ENCODE peak calls at places on chromosomes 4 and X, in six cellular contexts. I is left lung, P is right lobe of liver, A is endodermal cell, U is cardiac fibroblast, G is lower leg skin. M is an unnamed sample.

GRCh38 chr4:93764647-93765246 is 63.8 kb upstream of the ATOH1 start:
- DNase-seq in I (no peak), P (no peak), A (no peak), U (peak), G (peak), M (peak)

GRCh38 chrX:70001269-70001668 is 48.5 kb downstream of the AWAT2 start:
- DNase-seq in I (no peak), P (no peak), A (no peak), U (peak), G (no peak), M (no peak)

GRCh38 chr4:6331018-6331417 is 61.4 kb downstream of the WFS1 start:
- DNase-seq in I (no peak), P (no peak), A (peak), U (peak), G (no peak), M (no peak)

GRCh38 chr4:137610960-137611359 is 78.7 kb upstream of the PCDH18 start:
- DNase-seq in I (no peak), P (no peak), A (peak), U (peak), G (no peak), M (no peak)

GRCh38 chr4:164177753-164178152 is 576.2 kb upstream of the SMIM31 start:
- DNase-seq in I (no peak), P (no peak), A (no peak), U (no peak), G (no peak), M (no peak)

GRCh38 chrX:129145898-129146297 is 377.4 kb downstream of the SMARCA1 start:
- DNase-seq in I (no peak), P (no peak), A (no peak), U (no peak), G (no peak), M (no peak)

GRCh38 chr4:64738240-64738639 is 329.0 kb upstream of the TECRL start:
- DNase-seq in I (no peak), P (no peak), A (no peak), U (no peak), G (no peak), M (no peak)

GRCh38 chr4:174538123-174538875 is 16.0 kb upstream of the HPGD start:
- DNase-seq in I (no peak), P (no peak), A (no peak), U (no peak), G (no peak), M (no peak)

GRCh38 chrX:110021180-110022022 is 18.5 kb downstream of the TMEM164 start:
- DNase-seq in I (no peak), P (no peak), A (no peak), U (peak), G (no peak), M (no peak)

GRCh38 chr4:121307441-121308327 is 73.1 kb downstream of the QRFPR start:
- DNase-seq in I (no peak), P (no peak), A (peak), U (peak), G (no peak), M (peak)

GRCh38 chrX:63932907-63933306 is 147.9 kb upstream of the ARHGEF9 start:
- DNase-seq in I (no peak), P (no peak), A (no peak), U (no peak), G (no peak), M (no peak)

GRCh38 chr4:53688186-53688790 is 97.0 kb upstream of the LNX1 start:
- DNase-seq in I (peak), P (no peak), A (no peak), U (peak), G (no peak), M (no peak)

GRCh38 chr4:38774181-38774580 is 8.6 kb downstream of the TLR10 start:
- DNase-seq in I (no peak), P (no peak), A (no peak), U (peak), G (no peak), M (no peak)

GRCh38 chr4:57157611-57158137 is 47.5 kb upstream of the IGFBP7 start:
- DNase-seq in I (no peak), P (no peak), A (no peak), U (no peak), G (no peak), M (no peak)

GRCh38 chr4:56976283-56976877 is 1.0 kb downstream of the NOA1 start:
- DNase-seq in I (peak), P (no peak), A (no peak), U (no peak), G (no peak), M (no peak)

GRCh38 chr4:128812360-128812958 is 3.0 kb downstream of the JADE1 start:
- DNase-seq in I (no peak), P (peak), A (peak), U (peak), G (peak), M (no peak)

GRCh38 chr4:173231916-173232315 is 63.3 kb downstream of the GALNT7 start:
- DNase-seq in I (no peak), P (no peak), A (no peak), U (peak), G (no peak), M (no peak)

GRCh38 chr4:40721730-40722171 is 28.0 kb upstream of the NSUN7 start:
- DNase-seq in I (no peak), P (no peak), A (no peak), U (no peak), G (no peak), M (no peak)

GRCh38 chrX:12372111-12372510 is 233.8 kb downstream of the FRMPD4 start:
- DNase-seq in I (no peak), P (no peak), A (peak), U (peak), G (no peak), M (no peak)

GRCh38 chr4:7295201-7295916 is 103.0 kb downstream of the SORCS2 start:
- DNase-seq in I (peak), P (no peak), A (no peak), U (peak), G (no peak), M (no peak)

GRCh38 chrX:154458116-154458953 is at the start of gene PLXNA3:
- DNase-seq in I (no peak), P (peak), A (peak), U (peak), G (no peak), M (no peak)

GRCh38 chrX:154460326-154460725 is 2.2 kb downstream of the PLXNA3 start:
- DNase-seq in I (no peak), P (no peak), A (no peak), U (no peak), G (no peak), M (no peak)

GRCh38 chrX:154458954-154459829 is 1.1 kb downstream of the PLXNA3 start:
- DNase-seq in I (no peak), P (no peak), A (peak), U (no peak), G (no peak), M (no peak)

GRCh38 chrX:154457491-154458115 is 478 bp upstream of the PLXNA3 start:
- DNase-seq in I (peak), P (peak), A (peak), U (peak), G (no peak), M (no peak)

GRCh38 chrX:154459843-154460242 is 1.8 kb downstream of the PLXNA3 start:
- DNase-seq in I (no peak), P (no peak), A (no peak), U (no peak), G (no peak), M (no peak)
- H3K4me3 ChIP-seq in I (peak), P (no peak), A (peak), U (peak), G (no peak), M (no peak)

GRCh38 chr4:80986021-80986420 is 44.5 kb upstream of the BMP3 start:
- DNase-seq in I (no peak), P (no peak), A (no peak), U (no peak), G (no peak), M (no peak)

GRCh38 chr4:80990851-80991250 is 39.7 kb upstream of the BMP3 start:
- DNase-seq in I (no peak), P (no peak), A (peak), U (no peak), G (no peak), M (no peak)

GRCh38 chr4:80989921-80990544 is 40.5 kb upstream of the BMP3 start:
- DNase-seq in I (no peak), P (no peak), A (peak), U (peak), G (peak), M (peak)
- TF ChIP-seq CTCF in I (peak), P (peak), A (peak), U (peak), G (no peak), M (peak)

DNA sequence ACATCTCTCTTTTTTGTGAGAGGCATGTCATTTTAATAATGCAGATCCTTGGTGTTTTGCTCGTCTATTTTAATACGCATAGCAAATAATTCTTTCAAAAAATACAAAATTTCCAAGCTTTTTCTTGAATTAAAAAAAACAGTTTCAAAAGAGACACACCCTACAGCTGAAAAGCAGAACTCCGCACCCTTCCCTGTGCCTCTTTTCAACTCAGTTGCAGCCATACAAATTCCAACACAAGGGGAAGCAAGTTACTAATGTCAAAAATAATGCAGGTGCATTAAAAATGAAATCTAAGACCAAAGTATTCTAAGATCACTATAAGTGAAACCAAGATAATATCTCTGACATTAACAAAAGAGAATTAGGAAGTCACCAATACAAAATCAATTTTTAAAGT is 66.6 kb downstream of the NR3C2 start:
- DNase-seq in I (no peak), P (no peak), A (no peak), U (no peak), G (no peak), M (no peak)
- H3K4me3 ChIP-seq in I (peak), P (no peak), A (no peak), U (no peak), G (no peak), M (no peak)

DNA sequence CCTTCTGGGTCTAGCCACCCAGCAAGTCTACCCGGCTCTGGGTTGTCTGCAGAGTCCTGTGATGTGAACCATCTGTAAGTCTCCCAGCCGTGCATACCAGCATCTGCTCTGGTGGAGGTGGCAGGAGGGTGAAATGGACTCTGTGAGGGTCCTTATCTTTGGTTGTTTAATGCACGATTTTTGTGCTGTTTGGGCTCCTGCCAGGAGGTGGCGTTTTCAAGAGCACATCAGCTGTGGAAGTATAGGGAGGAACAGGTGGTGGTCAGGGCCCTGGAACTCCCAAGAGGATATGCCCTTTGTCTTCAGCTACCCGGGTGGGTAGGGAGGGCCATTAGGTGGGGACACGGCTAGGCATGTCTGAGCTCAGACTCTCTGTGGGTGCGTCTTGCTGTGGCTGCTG is 66.5 kb upstream of the ZFP42 start:
- DNase-seq in I (no peak), P (no peak), A (peak), U (no peak), G (no peak), M (no peak)
- TF ChIP-seq CTCF in I (no peak), P (no peak), A (peak), U (peak), G (no peak), M (no peak)

GRCh38 chr4:168409089-168409801 is 71.0 kb downstream of the DDX60L start:
- DNase-seq in I (no peak), P (no peak), A (no peak), U (peak), G (no peak), M (peak)
- H3K4me3 ChIP-seq in I (no peak), P (no peak), A (no peak), U (no peak), G (no peak), M (no peak)

M was measured in LNCaP clone FGC.